ENCODE peak calls at places on chromosomes 11 and 22, in six cellular contexts. S is CD8-positive, alpha-beta memory T cell; M is Karpas-422; Y is adrenal gland; U is CD4-positive, CD25-positive, alpha-beta regulatory T cell; Q is CD4-positive, alpha-beta memory T cell. R is an unnamed sample. For H3K9me3, the result is how much of the 10 kb centered on the place peaks cover.

GRCh38 chr11:3949132-3949531 is 93.7 kb downstream of the STIM1 start:
- DNase-seq in S (no peak), M (peak), Y (no peak), U (peak), Q (peak), R (no peak)

GRCh38 chr11:133560467-133560866 is 28.2 kb upstream of the OPCML start:
- DNase-seq in S (no peak), M (no peak), Y (no peak), U (no peak), Q (no peak), R (no peak)

GRCh38 chr22:45460288-45461109 is 42.2 kb upstream of the FBLN1 start:
- DNase-seq in S (no peak), M (no peak), Y (no peak), U (no peak), Q (no peak), R (no peak)

GRCh38 chr11:130001491-130002351 is 914 bp downstream of the PRDM10 start:
- DNase-seq in S (peak), M (peak), Y (peak), U (peak), Q (peak), R (peak)

GRCh38 chr11:92225206-92225562 is 566 bp downstream of the FAT3 start:
- DNase-seq in S (no peak), M (no peak), Y (no peak), U (no peak), Q (no peak), R (no peak)

GRCh38 chr22:37519268-37520195 is at the start of gene CARD10:
- DNase-seq in S (no peak), M (no peak), Y (no peak), U (no peak), Q (peak), R (no peak)

GRCh38 chr11:62879554-62879953 is 1.1 kb upstream of the SLC3A2 start:
- DNase-seq in S (no peak), M (peak), Y (no peak), U (no peak), Q (no peak), R (peak)

GRCh38 chr11:2787816-2788750 is 88.3 kb upstream of the KCNQ1OT1 start:
- DNase-seq in S (no peak), M (no peak), Y (peak), U (no peak), Q (no peak), R (no peak)

GRCh38 chr22:17592201-17592600 is 28.9 kb downstream of the SLC25A18 start:
- DNase-seq in S (no peak), M (no peak), Y (no peak), U (no peak), Q (no peak), R (no peak)

GRCh38 chr11:24762076-24762475 is 265.2 kb downstream of the LUZP2 start:
- DNase-seq in S (no peak), M (no peak), Y (no peak), U (no peak), Q (no peak), R (no peak)

GRCh38 chr22:47343611-47344010 is 581.2 kb downstream of the TBC1D22A start:
- DNase-seq in S (no peak), M (no peak), Y (no peak), U (no peak), Q (no peak), R (no peak)

GRCh38 chr22:37906364-37907008 is 389 bp downstream of the MICALL1 start:
- DNase-seq in S (peak), M (peak), Y (peak), U (peak), Q (peak), R (no peak)

GRCh38 chr11:133947298-133947905 is 9.4 kb downstream of the IGSF9B start:
- DNase-seq in S (peak), M (peak), Y (no peak), U (peak), Q (peak), R (peak)

GRCh38 chr11:45994421-45995341 is 72.2 kb downstream of the LARGE2 start:
- DNase-seq in S (no peak), M (no peak), Y (no peak), U (no peak), Q (no peak), R (no peak)

DNA sequence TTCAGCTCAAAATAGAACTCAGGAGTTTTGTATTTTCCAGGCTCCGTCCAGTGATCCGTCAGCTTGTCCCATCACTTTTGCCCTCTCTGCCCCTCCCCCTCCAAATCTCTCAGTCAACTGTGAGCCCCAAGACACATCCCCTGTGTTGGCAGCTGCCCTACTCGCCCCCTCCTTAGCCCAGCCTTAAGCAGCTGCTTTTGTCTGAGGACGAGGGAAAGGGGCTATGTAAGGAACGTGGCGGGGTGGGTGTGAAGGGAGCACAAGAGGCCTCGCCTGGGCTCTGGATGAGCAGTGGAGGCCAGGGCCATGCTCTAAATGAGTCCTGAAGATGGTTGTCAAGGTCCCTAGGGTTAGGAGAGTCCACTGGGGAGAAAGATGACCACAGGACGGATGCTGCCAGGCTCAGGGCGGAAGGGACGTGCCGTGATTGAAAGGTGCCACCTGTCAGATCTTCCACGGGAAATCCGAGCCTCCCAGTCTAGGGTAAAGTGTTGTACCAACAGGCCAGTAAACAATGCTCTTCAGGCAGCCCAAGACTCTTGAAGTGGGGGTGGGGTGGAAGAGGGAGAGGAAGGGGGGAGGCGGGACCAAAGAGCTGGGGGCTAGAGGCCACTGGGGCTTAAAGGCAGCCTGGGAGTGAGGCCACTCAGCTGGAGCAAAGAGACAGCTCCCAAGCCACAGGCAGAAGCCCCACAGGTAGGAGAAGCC is at the start of gene SMTNL1:
- DNase-seq in S (no peak), M (no peak), Y (no peak), U (no peak), Q (no peak), R (no peak)
- H3K27ac ChIP-seq in S (no peak), M (no peak), Y (no peak), U (no peak), Q (no peak), R (no peak)

GRCh38 chr11:50088231-50088630 is 55.6 kb downstream of the OR4C45 start:
- DNase-seq in S (no peak), M (no peak), Y (no peak), U (no peak), Q (no peak), R (no peak)
- H3K9me3 ChIP-seq in S (under half), M (under half), Y (under half), U (under half), Q (under half), R (under half)

GRCh38 chr22:40789131-40789530 is 30.0 kb downstream of the SLC25A17 start:
- DNase-seq in S (no peak), M (no peak), Y (no peak), U (no peak), Q (no peak), R (no peak)

GRCh38 chr22:40792451-40792850 is 26.7 kb downstream of the SLC25A17 start:
- DNase-seq in S (no peak), M (no peak), Y (no peak), U (no peak), Q (no peak), R (no peak)

DNA sequence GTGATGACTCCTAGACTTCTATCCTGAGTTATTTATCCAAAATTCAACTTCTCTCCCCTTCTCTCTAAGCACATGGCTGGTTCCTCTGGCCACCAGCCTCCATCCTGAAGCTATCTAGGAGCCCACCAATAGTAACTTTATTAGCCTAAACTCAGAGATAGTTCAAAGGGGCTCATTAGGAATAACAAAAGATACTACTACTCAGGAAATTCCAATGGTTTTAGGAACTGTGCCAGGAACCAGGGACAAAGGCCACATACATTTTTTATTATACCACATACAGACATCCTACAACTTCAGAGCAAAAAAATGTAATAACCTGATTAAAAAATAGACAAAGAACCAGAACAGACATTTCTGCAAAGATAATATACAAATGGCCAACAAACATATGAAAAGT is 27.9 kb downstream of the SLC25A17 start:
- DNase-seq in S (no peak), M (no peak), Y (no peak), U (no peak), Q (no peak), R (no peak)
- H3K27ac ChIP-seq in S (no peak), M (no peak), Y (no peak), U (no peak), Q (no peak), R (no peak)

GRCh38 chr11:69149646-69150045 is 6.1 kb upstream of the SMIM38 start:
- DNase-seq in S (no peak), M (no peak), Y (no peak), U (no peak), Q (no peak), R (no peak)
- H3K9me3 ChIP-seq in S (under half), M (under half), Y (under half), U (under half), Q (under half), R (under half)

GRCh38 chr22:34761111-34761510 is 304.8 kb upstream of the ISX start:
- DNase-seq in S (no peak), M (no peak), Y (no peak), U (no peak), Q (no peak), R (no peak)
- H3K27ac ChIP-seq in S (no peak), M (no peak), Y (no peak), U (no peak), Q (no peak), R (no peak)

DNA sequence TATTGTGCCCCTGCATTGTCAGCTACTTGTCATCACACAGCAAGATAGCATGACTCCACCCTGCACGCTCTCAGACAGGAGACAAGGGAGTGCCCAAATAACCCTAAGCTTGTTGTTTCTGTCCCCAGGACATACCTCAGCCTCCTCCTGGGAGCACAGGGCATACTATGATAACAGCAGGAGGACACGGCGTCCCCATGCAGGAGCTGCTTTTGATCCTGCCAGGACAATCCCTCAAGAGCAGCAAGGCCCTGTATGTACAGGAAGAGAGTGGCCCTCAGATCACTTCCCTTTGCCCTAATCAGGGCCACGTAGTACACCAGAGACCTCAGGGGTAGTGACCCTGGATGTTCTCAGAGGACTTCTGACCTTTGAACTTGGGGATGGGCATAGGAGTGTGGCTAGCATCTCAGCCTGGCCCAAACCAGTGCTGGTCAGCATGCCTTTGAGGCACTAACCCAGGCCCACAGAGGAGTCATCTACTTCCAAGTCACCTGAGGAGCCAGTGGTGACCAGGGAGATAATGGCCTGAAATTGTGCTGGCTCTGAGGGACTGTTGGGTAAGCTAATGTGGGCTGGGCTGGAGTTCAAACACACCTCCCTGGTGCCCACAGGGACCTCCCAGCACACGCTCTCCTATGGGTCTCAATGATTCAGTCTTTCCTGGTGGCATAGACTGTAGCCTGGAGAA is 9.2 kb downstream of the APOA4 start:
- DNase-seq in S (no peak), M (no peak), Y (no peak), U (no peak), Q (no peak), R (no peak)
- H3K9me3 ChIP-seq in S (under half), M (under half), Y (under half), U (under half), Q (under half), R (under half)

GRCh38 chr22:25656724-25657123 is 85.3 kb upstream of the MYO18B start:
- DNase-seq in S (no peak), M (peak), Y (no peak), U (peak), Q (no peak), R (no peak)
- H3K27ac ChIP-seq in S (no peak), M (no peak), Y (no peak), U (no peak), Q (no peak), R (no peak)

GRCh38 chr11:58770166-58770565 is 38.4 kb upstream of the GLYAT start:
- DNase-seq in S (no peak), M (no peak), Y (no peak), U (no peak), Q (no peak), R (no peak)
- H3K9me3 ChIP-seq in S (under half), M (under half), Y (under half), U (under half), Q (under half), R (under half)

R was measured in lung.